ENCODE peak calls at places on chromosomes 16 and 17, in five cellular contexts. F is HCT116, B is vagina, E is heart left ventricle, A is stomach. N is an unnamed sample. For H3K4me1, the result is how much of the 10 kb centered on the place peaks cover.

GRCh38 chr16:87538594-87538993 is 45.8 kb upstream of the ZCCHC14 start:
- DNase-seq in A (no peak), E (no peak), F (no peak), B (no peak), N (no peak)

GRCh38 chr16:24667244-24667764 is 62.1 kb upstream of the TNRC6A start:
- DNase-seq in B (no peak), A (no peak), E (no peak), F (no peak), N (no peak)

GRCh38 chr17:74268554-74268953 is 5.5 kb upstream of the DNAI2 start:
- DNase-seq in E (no peak), F (no peak), A (no peak), B (no peak), N (no peak)

GRCh38 chr16:54287018-54287757 is 601 bp upstream of the IRX3 start:
- DNase-seq in A (no peak), E (no peak), B (no peak), F (peak), N (no peak)

GRCh38 chr17:67440311-67441051 is 63.4 kb downstream of the PITPNC1 start:
- DNase-seq in A (no peak), F (no peak), B (no peak), E (no peak), N (no peak)

GRCh38 chr16:83774066-83774465 is 33.7 kb upstream of the HSBP1 start:
- DNase-seq in A (no peak), E (no peak), F (no peak), B (no peak), N (no peak)

GRCh38 chr16:1081734-1082265 is 9.3 kb downstream of the SSTR5 start:
- DNase-seq in A (no peak), E (no peak), F (no peak), B (no peak), N (no peak)

GRCh38 chr17:54967621-54968258 is 714 bp downstream of the COX11 start:
- DNase-seq in E (no peak), A (no peak), F (peak), B (no peak), N (no peak)

GRCh38 chr16:14309001-14309886 is 238.1 kb downstream of the MRTFB start:
- DNase-seq in F (no peak), E (peak), B (no peak), A (peak), N (no peak)

GRCh38 chr17:79055197-79055596 is 19.4 kb upstream of the ENGASE start:
- DNase-seq in F (no peak), B (no peak), A (no peak), E (no peak), N (no peak)

GRCh38 chr17:21174719-21175118 is 39.2 kb downstream of the TMEM11 start:
- DNase-seq in B (peak), E (no peak), F (no peak), A (peak), N (no peak)

GRCh38 chr16:64406661-64407267 is 715.1 kb downstream of the CDH11 start:
- DNase-seq in A (no peak), E (no peak), B (no peak), F (no peak), N (no peak)

GRCh38 chr17:55889271-55889670 is 138.4 kb downstream of the PCTP start:
- DNase-seq in B (no peak), E (no peak), A (no peak), F (no peak), N (no peak)

GRCh38 chr16:30903596-30903995 is 7.2 kb downstream of the CTF1 start:
- DNase-seq in E (no peak), A (no peak), F (no peak), B (no peak), N (no peak)

GRCh38 chr16:25018972-25019617 is 3.9 kb upstream of the ARHGAP17 start:
- DNase-seq in B (no peak), F (no peak), A (no peak), E (no peak), N (no peak)

GRCh38 chr17:37671028-37671812 is 28.0 kb upstream of the DDX52 start:
- DNase-seq in F (no peak), B (peak), E (no peak), A (no peak), N (no peak)

GRCh38 chr17:39845052-39845976 is 18.8 kb downstream of the IKZF3 start:
- DNase-seq in B (no peak), A (no peak), E (no peak), F (no peak), N (no peak)

GRCh38 chr16:80569440-80570105 is 28.8 kb downstream of the DYNLRB2 start:
- DNase-seq in A (no peak), B (no peak), E (no peak), F (no peak), N (no peak)

GRCh38 chr17:50057521-50057991 is 1.6 kb downstream of the ITGA3 start:
- DNase-seq in A (peak), E (no peak), B (no peak), F (no peak), N (no peak)

GRCh38 chr17:50361561-50362480 is 11.2 kb downstream of the MRPL27 start:
- DNase-seq in F (peak), B (no peak), E (no peak), A (peak), N (peak)

GRCh38 chr16:79563919-79564318 is 36.6 kb downstream of the MAF start:
- DNase-seq in E (no peak), A (no peak), F (no peak), B (no peak), N (no peak)

GRCh38 chr17:10050597-10051101 is 145.6 kb upstream of the RCVRN start:
- DNase-seq in E (no peak), F (no peak), A (no peak), B (no peak), N (peak)

GRCh38 chr16:1188781-1189189 is 35.9 kb downstream of the CACNA1H start:
- DNase-seq in E (no peak), F (no peak), B (no peak), A (peak), N (peak)

GRCh38 chr16:20441221-20441620 is 10.1 kb upstream of the ACSM2A start:
- DNase-seq in A (no peak), F (no peak), E (no peak), B (no peak), N (no peak)

GRCh38 chr17:43572368-43572980 is 26.3 kb upstream of the ETV4 start:
- DNase-seq in A (no peak), F (no peak), E (no peak), B (no peak), N (no peak)

GRCh38 chr17:43338886-43339516 is 59.8 kb upstream of the ARL4D start:
- DNase-seq in A (peak), B (no peak), F (no peak), E (peak), N (peak)

GRCh38 chr17:50432125-50432762 is 6.2 kb downstream of the ACSF2 start:
- DNase-seq in F (no peak), E (no peak), B (no peak), A (no peak), N (no peak)

DNA sequence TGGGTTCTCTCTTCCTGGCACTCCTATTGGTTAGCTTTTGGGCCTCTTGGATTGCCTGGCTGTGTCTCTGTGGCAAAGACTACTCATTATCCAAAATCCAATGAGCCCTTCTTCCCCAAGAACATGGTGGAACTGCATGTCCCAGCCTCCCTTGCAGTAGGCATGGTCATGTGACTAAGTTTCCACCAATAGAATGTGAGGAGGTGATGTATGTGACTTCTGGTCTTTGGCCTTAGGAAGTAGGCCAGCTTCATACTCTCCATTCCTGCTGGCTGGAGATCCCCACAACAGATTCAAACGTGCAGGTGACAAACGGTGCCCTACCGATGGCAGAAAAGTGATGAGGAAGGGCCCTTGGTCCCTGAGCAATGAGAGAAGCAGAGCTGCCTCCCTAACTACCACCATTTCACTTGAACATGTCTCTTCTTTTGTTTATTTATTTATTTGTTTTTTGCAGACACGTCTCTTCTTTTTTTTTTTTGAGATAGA is 17.3 kb upstream of the SPN start:
- DNase-seq in E (no peak), B (no peak), F (peak), A (no peak), N (no peak)
- TF ChIP-seq POLR2A in E (no peak), B (no peak), F (no peak), A (no peak), N (no peak)

GRCh38 chr17:964881-965280 is 14.7 kb downstream of the NXN start:
- DNase-seq in E (no peak), B (no peak), F (no peak), A (no peak), N (no peak)
- H3K4me1 ChIP-seq in E (under half), B (under half), F (half or more), A (under half), N (under half)

GRCh38 chr16:77282345-77282744 is 83.1 kb downstream of the SYCE1L start:
- DNase-seq in B (no peak), A (no peak), F (no peak), E (no peak), N (no peak)

GRCh38 chr16:77290451-77291110 is 91.4 kb downstream of the SYCE1L start:
- DNase-seq in E (no peak), A (no peak), F (no peak), B (no peak), N (no peak)

GRCh38 chr16:77285676-77286075 is 86.5 kb downstream of the SYCE1L start:
- DNase-seq in E (no peak), F (no peak), B (no peak), A (no peak), N (no peak)

GRCh38 chr16:77289331-77289809 is 90.2 kb downstream of the SYCE1L start:
- DNase-seq in B (no peak), A (no peak), F (no peak), E (no peak), N (no peak)

GRCh38 chr16:77288222-77288621 is 89.0 kb downstream of the SYCE1L start:
- DNase-seq in B (no peak), E (no peak), A (no peak), F (no peak), N (no peak)
- TF ChIP-seq POLR2A in B (no peak), E (no peak), A (no peak), F (no peak), N (no peak)

DNA sequence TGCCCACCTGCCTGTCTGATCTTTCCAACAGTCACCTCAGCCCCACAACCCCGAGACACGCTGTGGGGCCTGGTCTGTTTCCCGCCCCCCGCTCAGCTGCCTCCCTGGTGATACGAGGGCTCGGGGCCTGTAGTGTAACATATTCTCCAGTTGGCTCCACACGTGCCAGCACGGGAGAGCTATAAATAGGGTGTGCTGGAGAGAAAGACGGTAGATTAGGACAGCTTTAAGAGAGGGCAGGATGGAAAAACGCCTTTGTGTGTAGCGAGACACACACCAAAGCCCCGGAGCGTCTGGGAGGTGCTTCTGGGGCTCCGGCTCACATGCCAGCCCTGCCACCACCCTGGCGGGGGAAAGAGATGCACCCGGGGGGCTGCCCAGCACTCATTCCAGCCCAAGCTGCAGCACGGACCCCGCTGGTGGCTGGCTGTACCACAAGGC is 7.4 kb upstream of the MTSS2 start:
- DNase-seq in F (no peak), E (peak), A (no peak), B (no peak), N (no peak)
- H3K4me1 ChIP-seq in F (half or more), E (half or more), A (half or more), B (half or more), N (half or more)

GRCh38 chr17:73232587-73233373 is 28.9 kb downstream of the CPSF4L start:
- DNase-seq in F (no peak), A (peak), E (no peak), B (no peak), N (no peak)
- TF ChIP-seq POLR2A in F (no peak), A (no peak), E (no peak), B (no peak), N (no peak)

DNA sequence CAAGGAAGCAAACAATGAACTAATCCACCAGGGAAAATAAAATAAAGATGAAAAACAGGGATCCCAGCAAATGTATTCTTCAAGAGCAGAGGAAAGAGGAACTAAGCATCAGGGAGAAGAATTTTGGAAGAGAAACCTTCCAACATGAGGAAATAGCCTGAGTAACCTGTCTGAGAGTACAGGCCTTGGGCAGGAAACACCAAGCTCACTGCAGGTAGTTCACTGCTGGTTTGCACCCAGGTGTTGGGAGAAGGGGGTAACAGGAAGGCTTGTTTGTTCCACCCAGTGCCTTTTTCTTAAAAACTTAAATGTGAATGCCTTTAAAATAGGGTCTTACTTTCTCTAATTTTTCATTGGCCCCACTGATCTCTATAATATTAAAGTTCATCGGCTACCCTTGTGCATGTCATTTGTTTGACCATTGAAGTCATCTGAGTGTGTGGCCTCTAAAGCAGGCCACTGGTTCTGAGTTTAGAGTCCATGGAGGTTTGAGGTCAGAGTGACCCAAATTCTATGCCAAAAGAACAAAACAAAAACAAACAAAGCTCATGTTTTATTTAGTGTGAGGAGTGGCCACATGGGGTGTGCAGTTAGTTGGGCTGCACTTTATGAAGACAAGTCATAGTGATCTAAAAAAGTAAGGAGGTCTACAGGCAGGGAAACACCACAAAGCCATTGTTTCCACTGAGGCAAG is 62.9 kb upstream of the COX10 start:
- DNase-seq in F (no peak), A (no peak), B (no peak), E (no peak), N (no peak)
- H3K4me1 ChIP-seq in F (under half), A (under half), B (under half), E (under half), N (under half)

GRCh38 chr16:77467929-77468328 is 33.1 kb upstream of the ADAMTS18 start:
- DNase-seq in F (no peak), B (no peak), A (no peak), E (no peak), N (no peak)
- TF ChIP-seq POLR2A in F (no peak), B (no peak), A (no peak), E (no peak), N (no peak)

GRCh38 chr16:88650749-88651275 is at the start of gene CYBA:
- DNase-seq in F (peak), E (peak), A (peak), B (no peak), N (peak)
- H3K4me1 ChIP-seq in F (under half), E (under half), A (under half), B (under half), N (under half)

N was measured in tibial nerve.